ENCODE peak calls at places on chromosomes 13 and 19, in six cellular contexts. B, Y, L, R, O and E are unnamed samples.

GRCh38 chr19:44282846-44283245 is 22.0 kb downstream of the ZNF235 start:
- DNase-seq in B (no peak), Y (no peak), L (no peak), R (no peak), O (no peak), E (no peak)

GRCh38 chr19:41700381-41701195 is 7.8 kb upstream of the CEACAM5 start:
- DNase-seq in B (no peak), Y (no peak), L (no peak), R (no peak), O (no peak), E (no peak)

GRCh38 chr19:58407658-58408151 is 744 bp upstream of the ZNF584 start:
- DNase-seq in B (no peak), Y (no peak), L (no peak), R (no peak), O (peak; percentile 57), E (no peak)

GRCh38 chr13:73411067-73411809 is 352.4 kb downstream of the KLF5 start:
- DNase-seq in B (no peak), Y (no peak), L (no peak), R (no peak), O (no peak), E (no peak)

GRCh38 chr13:24148414-24149305 is 11.9 kb upstream of the SPATA13 start:
- DNase-seq in B (peak; percentile 94), Y (peak; percentile 92), L (no peak), R (no peak), O (peak; percentile 90), E (no peak)

GRCh38 chr19:42191855-42192254 is 25.6 kb downstream of the DEDD2 start:
- DNase-seq in B (no peak), Y (peak; percentile 94), L (no peak), R (no peak), O (peak; percentile 36), E (no peak)

GRCh38 chr13:69755101-69755500 is 352.5 kb upstream of the ATXN8OS start:
- DNase-seq in B (no peak), Y (no peak), L (no peak), R (no peak), O (no peak), E (peak; percentile 15)

GRCh38 chr13:83879431-83880171 is 2.7 kb downstream of the SLITRK1 start:
- DNase-seq in B (no peak), Y (no peak), L (no peak), R (no peak), O (no peak), E (no peak)

GRCh38 chr19:50646074-50646807 is 3.0 kb upstream of the C19orf81 start:
- DNase-seq in B (no peak), Y (peak; percentile 83), L (no peak), R (peak; percentile 52), O (no peak), E (no peak)

GRCh38 chr19:51514866-51515481 is 13.4 kb upstream of the SIGLEC12 start:
- DNase-seq in B (peak; percentile 55), Y (peak; percentile 48), L (peak; percentile 31), R (peak; percentile 73), O (peak; percentile 46), E (peak; percentile 73)

GRCh38 chr19:34126966-34127365 is 45.3 kb upstream of the LSM14A start:
- DNase-seq in B (no peak), Y (no peak), L (no peak), R (no peak), O (no peak), E (no peak)

GRCh38 chr13:48653074-48654054 is at the start of gene CYSLTR2:
- DNase-seq in B (peak; percentile 50), Y (no peak), L (peak; percentile 35), R (no peak), O (no peak), E (peak; percentile 11)

GRCh38 chr13:110421696-110422395 is 114.8 kb downstream of the COL4A2 start:
- DNase-seq in B (no peak), Y (no peak), L (no peak), R (no peak), O (no peak), E (peak; percentile 88)

GRCh38 chr13:26888632-26889031 is 128.0 kb upstream of the GPR12 start:
- DNase-seq in B (no peak), Y (no peak), L (no peak), R (no peak), O (no peak), E (no peak)

GRCh38 chr19:48553676-48554384 is 1.9 kb downstream of the SULT2B1 start:
- DNase-seq in B (peak; percentile 38), Y (peak; percentile 94), L (no peak), R (peak; percentile 83), O (peak; percentile 69), E (peak; percentile 90)

GRCh38 chr19:56403261-56403660 is 871 bp upstream of the ZNF583 start:
- DNase-seq in B (no peak), Y (no peak), L (no peak), R (no peak), O (no peak), E (no peak)

GRCh38 chr19:37957176-37957575 is 50.2 kb downstream of the SIPA1L3 start:
- DNase-seq in B (no peak), Y (no peak), L (no peak), R (no peak), O (no peak), E (no peak)

GRCh38 chr13:108433976-108434375 is 164.5 kb downstream of the TNFSF13B start:
- DNase-seq in B (no peak), Y (no peak), L (no peak), R (no peak), O (no peak), E (no peak)

GRCh38 chr13:79591493-79591892 is 110.5 kb downstream of the NDFIP2 start:
- DNase-seq in B (no peak), Y (no peak), L (no peak), R (no peak), O (no peak), E (no peak)

GRCh38 chr19:17860993-17861360 is 1.3 kb downstream of the RPL18A start:
- DNase-seq in B (no peak), Y (no peak), L (no peak), R (peak; percentile 31), O (no peak), E (no peak)

GRCh38 chr13:72694314-72694713 is 33.1 kb downstream of the MZT1 start:
- DNase-seq in B (peak; percentile 49), Y (no peak), L (no peak), R (no peak), O (no peak), E (no peak)

GRCh38 chr13:21747456-21747855 is 76.6 kb downstream of the FGF9 start:
- DNase-seq in B (no peak), Y (no peak), L (no peak), R (no peak), O (no peak), E (no peak)

GRCh38 chr13:52447815-52448552 is 2.5 kb downstream of the VPS36 start:
- DNase-seq in B (no peak), Y (no peak), L (no peak), R (no peak), O (no peak), E (peak; percentile 23)

DNA sequence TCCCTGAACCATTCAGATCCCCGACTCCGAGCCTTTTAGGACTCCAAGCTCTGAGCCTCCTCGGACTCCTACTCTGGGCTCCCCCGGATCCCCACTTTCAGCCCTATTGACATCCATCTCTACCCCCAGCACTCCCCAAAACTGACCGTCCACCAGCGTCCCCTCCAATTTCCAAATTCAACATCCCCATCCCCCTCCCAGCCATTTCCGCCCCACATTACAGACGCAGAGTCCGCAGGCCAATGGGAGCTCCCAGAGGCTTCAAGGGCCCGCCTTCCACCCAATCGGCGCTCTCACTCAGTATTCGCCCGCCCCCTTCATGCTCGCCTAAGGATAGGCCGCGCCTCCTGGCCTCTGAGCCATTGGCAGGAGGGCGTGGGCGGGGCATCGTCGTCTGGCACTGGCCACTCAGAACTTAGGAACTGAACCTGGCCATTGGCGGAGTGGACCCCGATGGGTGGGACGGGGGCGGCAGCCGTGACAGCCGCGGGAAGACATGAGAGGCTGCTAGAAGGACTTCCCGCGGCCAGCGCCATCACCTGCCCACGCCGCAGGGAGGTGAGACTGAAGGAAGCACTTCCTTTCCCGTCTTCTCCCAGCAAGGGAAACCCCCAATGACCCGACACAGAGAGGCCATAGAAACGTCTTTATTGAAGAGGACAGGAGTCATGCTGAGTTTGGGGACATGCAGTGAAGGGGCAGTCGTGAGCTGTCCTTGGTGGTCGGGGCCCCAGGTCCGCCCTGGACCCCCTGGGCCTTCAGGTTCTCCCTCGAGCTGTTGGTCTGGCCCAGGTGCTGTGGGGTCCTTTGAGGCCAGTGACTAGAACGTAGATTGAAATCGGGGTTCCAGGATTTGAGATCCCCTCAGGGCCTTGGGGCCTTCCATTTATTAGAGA is at the start of gene ALKBH6:
- DNase-seq in B (peak; percentile 99), Y (peak; percentile 100), L (peak; percentile 96), R (peak; percentile 98), O (peak; percentile 97), E (peak; percentile 97)
- H3K4me3 ChIP-seq in B (peak within 1 kb of the TSS; percentile 91), Y (peak within 1 kb of the TSS; percentile 65), L (peak within 1 kb of the TSS; percentile 97), R (peak within 1 kb of the TSS; percentile 87), O (peak within 1 kb of the TSS; percentile 85), E (peak within 1 kb of the TSS; percentile 76)

GRCh38 chr13:82739881-82740280 is 1142.4 kb downstream of the SLITRK1 start:
- DNase-seq in B (no peak), Y (no peak), L (no peak), R (no peak), O (no peak), E (no peak)
- TF ChIP-seq CTCF in B (no peak), Y (no peak), L (no peak), R (no peak), O (no peak), E (no peak)

DNA sequence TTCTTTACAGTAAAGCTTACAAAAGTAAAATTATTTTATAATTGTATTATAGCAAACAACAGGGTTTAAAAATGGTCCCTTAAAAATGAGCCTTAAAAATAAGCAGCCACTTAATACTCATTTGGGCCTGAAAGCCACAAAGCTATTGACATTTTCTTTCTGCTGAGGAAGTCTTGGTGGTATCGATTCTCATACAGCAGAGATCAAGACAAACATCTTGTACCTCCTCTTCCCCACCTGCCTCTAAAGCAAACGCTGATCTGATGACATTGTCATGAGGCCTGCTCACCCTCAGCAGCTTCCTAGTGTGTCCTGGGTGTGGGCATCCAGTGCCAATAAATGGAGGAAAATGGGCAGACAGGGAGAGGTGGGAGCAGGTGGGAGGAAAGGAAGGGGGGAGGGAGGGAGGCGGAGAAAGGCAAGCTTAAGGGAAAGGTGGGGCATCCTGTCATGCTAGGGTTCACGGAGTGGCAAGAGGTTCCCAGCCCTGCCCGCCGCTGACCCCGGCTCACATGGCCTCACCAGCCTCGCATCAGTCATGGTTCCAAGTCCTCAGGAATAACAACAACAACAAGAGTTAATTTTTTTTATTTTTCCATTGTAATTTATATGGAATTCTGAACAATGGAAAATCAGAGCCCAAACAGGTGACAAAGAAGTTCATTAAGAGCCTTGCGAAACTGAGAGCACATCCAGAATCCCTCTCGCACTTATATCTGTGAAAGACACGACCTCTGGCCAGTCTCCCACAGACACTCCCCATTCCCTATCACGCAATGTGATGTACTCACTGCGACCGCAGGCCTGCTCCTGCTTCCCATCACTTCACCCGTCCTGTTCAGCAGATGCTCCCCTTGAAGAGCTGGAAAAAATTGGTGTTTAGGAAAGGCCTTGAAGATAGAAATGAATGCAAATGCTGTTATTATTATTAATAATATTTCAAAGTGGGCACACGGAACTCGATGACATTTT is 15.1 kb upstream of the ATP11A start:
- DNase-seq in B (no peak), Y (no peak), L (no peak), R (no peak), O (no peak), E (no peak)
- TF ChIP-seq MYC in B (no peak), Y (no peak), L (no peak), R (no peak), O (no peak), E (no peak)

DNA sequence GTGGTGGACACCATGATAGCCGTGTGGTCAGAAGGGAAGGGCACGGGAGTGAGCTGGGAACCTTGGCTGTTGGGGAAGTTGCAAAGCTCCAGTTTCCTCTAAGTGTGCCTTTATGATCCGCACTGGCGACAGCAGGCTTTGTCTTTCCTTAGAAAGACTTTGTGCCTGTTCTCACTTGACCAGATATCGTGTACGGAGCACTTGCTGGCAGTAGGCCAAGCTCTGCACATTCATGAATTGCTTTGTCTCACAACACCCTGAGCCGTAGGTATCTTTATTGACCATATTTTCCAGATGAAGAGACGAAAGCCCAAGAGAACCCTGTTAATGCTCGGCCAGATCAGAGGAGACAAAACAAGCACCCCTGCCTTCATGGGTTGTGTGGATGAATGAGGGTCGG is 15.1 kb downstream of the CUL4A start:
- DNase-seq in B (no peak), Y (no peak), L (no peak), R (no peak), O (no peak), E (no peak)
- H3K4me3 ChIP-seq in B (no peak overlapping the region), Y (no peak overlapping the region), L (no peak overlapping the region), R (no peak overlapping the region), O (no peak overlapping the region), E (no peak overlapping the region)